ENCODE peak calls at places on chromosome 4, in eight cellular contexts. One of them, this sample, is unnamed.

GRCh38 chr4:41257257-41257900 is 651 bp downstream of the UCHL1 start:
- DNase-seq in HCT116: no peak
- DNase-seq in PC-9: peak; percentile 58
- DNase-seq in upper lobe of right lung: peak; percentile 80
- DNase-seq in tibial nerve: no peak
- DNase-seq in right cardiac atrium: peak; percentile 80
- DNase-seq in PC-3: no peak
- DNase-seq in CD8-positive, alpha-beta memory T cell: no peak
- DNase-seq in this sample: no peak

GRCh38 chr4:7289619-7290018 is 97.3 kb downstream of the SORCS2 start:
- DNase-seq in HCT116: no peak
- DNase-seq in PC-9: no peak
- DNase-seq in upper lobe of right lung: no peak
- DNase-seq in tibial nerve: no peak
- DNase-seq in right cardiac atrium: no peak
- DNase-seq in PC-3: no peak
- DNase-seq in CD8-positive, alpha-beta memory T cell: no peak
- DNase-seq in this sample: no peak

GRCh38 chr4:125464146-125464545 is 149.4 kb downstream of the FAT4 start:
- DNase-seq in HCT116: no peak
- DNase-seq in PC-9: no peak
- DNase-seq in upper lobe of right lung: no peak
- DNase-seq in tibial nerve: no peak
- DNase-seq in right cardiac atrium: no peak
- DNase-seq in PC-3: no peak
- DNase-seq in CD8-positive, alpha-beta memory T cell: no peak
- DNase-seq in this sample: no peak

GRCh38 chr4:20464381-20464780 is 212.7 kb downstream of the SLIT2 start:
- DNase-seq in HCT116: no peak
- DNase-seq in PC-9: no peak
- DNase-seq in upper lobe of right lung: no peak
- DNase-seq in tibial nerve: no peak
- DNase-seq in right cardiac atrium: no peak
- DNase-seq in PC-3: peak; percentile 77
- DNase-seq in CD8-positive, alpha-beta memory T cell: no peak
- DNase-seq in this sample: no peak

GRCh38 chr4:23613782-23614181 is 276.1 kb downstream of the PPARGC1A start:
- DNase-seq in HCT116: no peak
- DNase-seq in PC-9: no peak
- DNase-seq in upper lobe of right lung: no peak
- DNase-seq in tibial nerve: no peak
- DNase-seq in right cardiac atrium: no peak
- DNase-seq in PC-3: no peak
- DNase-seq in CD8-positive, alpha-beta memory T cell: no peak
- DNase-seq in this sample: no peak

GRCh38 chr4:36243355-36244256 is 708 bp downstream of the ARAP2 start:
- DNase-seq in HCT116: no peak
- DNase-seq in PC-9: peak; percentile 62
- DNase-seq in upper lobe of right lung: peak; percentile 85
- DNase-seq in tibial nerve: no peak
- DNase-seq in right cardiac atrium: peak; percentile 82
- DNase-seq in PC-3: peak; percentile 47
- DNase-seq in CD8-positive, alpha-beta memory T cell: no peak
- DNase-seq in this sample: peak; percentile 51

GRCh38 chr4:41611881-41612871 is 74.2 kb downstream of the LIMCH1 start:
- DNase-seq in HCT116: no peak
- DNase-seq in PC-9: peak; percentile 94
- DNase-seq in upper lobe of right lung: no peak
- DNase-seq in tibial nerve: peak; percentile 37
- DNase-seq in right cardiac atrium: peak; percentile 89
- DNase-seq in PC-3: peak; percentile 92
- DNase-seq in CD8-positive, alpha-beta memory T cell: no peak
- DNase-seq in this sample: no peak

GRCh38 chr4:176902710-176903323 is 110.1 kb upstream of the VEGFC start:
- DNase-seq in HCT116: no peak
- DNase-seq in PC-9: no peak
- DNase-seq in upper lobe of right lung: no peak
- DNase-seq in tibial nerve: no peak
- DNase-seq in right cardiac atrium: no peak
- DNase-seq in PC-3: peak; percentile 80
- DNase-seq in CD8-positive, alpha-beta memory T cell: no peak
- DNase-seq in this sample: no peak

GRCh38 chr4:170581969-170582368 is 492.2 kb upstream of the AADAT start:
- DNase-seq in HCT116: no peak
- DNase-seq in PC-9: no peak
- DNase-seq in upper lobe of right lung: no peak
- DNase-seq in tibial nerve: no peak
- DNase-seq in right cardiac atrium: no peak
- DNase-seq in PC-3: peak; percentile 14
- DNase-seq in CD8-positive, alpha-beta memory T cell: no peak
- DNase-seq in this sample: no peak

DNA sequence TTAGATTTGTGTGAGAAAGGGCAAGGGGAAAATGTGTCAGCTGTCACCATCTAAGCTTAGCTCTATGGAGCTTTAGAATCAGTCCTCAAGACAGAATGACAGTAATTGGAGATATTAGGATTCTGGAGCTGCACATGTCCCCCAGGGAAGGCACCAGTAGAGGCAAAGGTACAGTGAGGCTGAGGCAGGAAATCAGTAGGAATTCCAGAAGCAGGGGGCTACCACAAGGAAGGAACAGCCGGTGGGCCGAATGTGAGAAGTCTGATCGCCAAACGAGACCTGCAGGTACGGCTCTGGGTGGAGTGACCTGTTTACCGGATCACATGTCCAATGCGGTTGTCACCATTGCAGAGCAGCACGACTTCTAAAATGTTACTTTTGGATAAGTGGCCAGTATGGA is 52.6 kb downstream of the RNF150 start:
- DNase-seq in HCT116: no peak
- DNase-seq in PC-9: no peak
- DNase-seq in upper lobe of right lung: no peak
- DNase-seq in tibial nerve: no peak
- DNase-seq in right cardiac atrium: no peak
- DNase-seq in PC-3: no peak
- DNase-seq in CD8-positive, alpha-beta memory T cell: no peak
- DNase-seq in this sample: no peak
- H3K4me1 ChIP-seq in HCT116: no peaks in the 10 kb centered on the region
- H3K4me1 ChIP-seq in PC-9: no peaks in the 10 kb centered on the region
- H3K4me1 ChIP-seq in upper lobe of right lung: no peaks in the 10 kb centered on the region
- H3K4me1 ChIP-seq in tibial nerve: peaks cover 10% of the 10 kb centered on the region
- H3K4me1 ChIP-seq in right cardiac atrium: peaks cover 4% of the 10 kb centered on the region
- H3K4me1 ChIP-seq in PC-3: no peaks in the 10 kb centered on the region
- H3K4me1 ChIP-seq in CD8-positive, alpha-beta memory T cell: no peaks in the 10 kb centered on the region
- H3K4me1 ChIP-seq in this sample: no peaks in the 10 kb centered on the region

GRCh38 chr4:1520145-1520661 is 114.0 kb upstream of the NKX1-1 start:
- DNase-seq in HCT116: no peak
- DNase-seq in PC-9: no peak
- DNase-seq in upper lobe of right lung: peak; percentile 65
- DNase-seq in tibial nerve: no peak
- DNase-seq in right cardiac atrium: no peak
- DNase-seq in PC-3: no peak
- DNase-seq in CD8-positive, alpha-beta memory T cell: no peak
- DNase-seq in this sample: no peak
- H3K27me3 ChIP-seq in HCT116: no peaks in the 10 kb centered on the region
- H3K27me3 ChIP-seq in PC-9: peaks cover 90% of the 10 kb centered on the region
- H3K27me3 ChIP-seq in upper lobe of right lung: peaks cover 36% of the 10 kb centered on the region
- H3K27me3 ChIP-seq in tibial nerve: peaks cover 71% of the 10 kb centered on the region
- H3K27me3 ChIP-seq in right cardiac atrium: no peaks in the 10 kb centered on the region
- H3K27me3 ChIP-seq in PC-3: peaks cover 40% of the 10 kb centered on the region
- H3K27me3 ChIP-seq in CD8-positive, alpha-beta memory T cell: no peaks in the 10 kb centered on the region
- H3K27me3 ChIP-seq in this sample: no peaks in the 10 kb centered on the region

DNA sequence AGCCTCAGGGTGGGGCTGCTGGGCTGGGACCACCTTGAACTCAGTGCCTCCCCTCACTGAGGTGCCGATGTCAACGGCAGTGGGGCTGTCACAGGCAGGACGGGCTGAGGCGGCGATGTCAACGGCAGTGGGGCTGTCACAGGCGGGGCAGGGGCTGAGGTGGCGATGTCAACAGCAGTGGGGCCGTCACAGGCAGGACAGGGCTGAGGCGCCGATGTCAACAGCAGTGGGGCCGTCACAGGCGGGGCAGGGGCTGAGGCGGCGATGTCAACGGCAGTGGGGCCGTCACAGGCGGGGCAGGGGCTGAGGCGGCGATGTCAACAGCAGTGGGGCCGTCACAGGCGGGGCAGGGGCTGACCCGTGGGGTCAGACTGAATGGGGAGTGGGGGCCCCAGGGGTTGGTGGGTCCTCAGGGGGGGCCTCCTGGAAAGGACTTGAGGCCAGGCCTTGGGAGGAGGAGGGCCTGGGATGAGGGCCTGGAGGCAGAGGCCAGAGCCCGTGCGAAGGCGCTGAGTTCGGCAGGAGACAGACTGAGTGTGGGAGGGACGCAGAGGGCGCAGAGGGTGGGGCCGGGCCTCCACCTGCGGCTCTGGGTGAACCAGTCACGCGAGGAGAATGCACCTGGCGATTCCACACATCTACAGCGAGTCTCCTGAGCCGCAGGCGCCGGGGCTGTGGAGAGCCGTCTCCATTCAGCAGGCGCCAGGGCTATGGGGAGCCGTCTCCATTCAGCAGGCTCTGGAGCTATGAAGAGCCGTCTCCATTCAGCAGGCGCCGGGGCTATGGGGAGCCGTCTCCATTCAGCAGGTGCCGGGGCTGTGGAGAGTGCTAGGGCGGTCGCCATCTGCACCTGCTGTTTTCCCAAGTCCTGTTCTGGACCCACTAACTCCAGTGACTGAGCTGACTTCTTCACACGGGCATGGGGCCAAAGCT is 22.9 kb downstream of the ATP5ME start:
- DNase-seq in HCT116: no peak
- DNase-seq in PC-9: no peak
- DNase-seq in upper lobe of right lung: no peak
- DNase-seq in tibial nerve: no peak
- DNase-seq in right cardiac atrium: no peak
- DNase-seq in PC-3: no peak
- DNase-seq in CD8-positive, alpha-beta memory T cell: no peak
- DNase-seq in this sample: no peak
- H3K4me1 ChIP-seq in HCT116: no peaks in the 10 kb centered on the region
- H3K4me1 ChIP-seq in PC-9: no peaks in the 10 kb centered on the region
- H3K4me1 ChIP-seq in upper lobe of right lung: no peaks in the 10 kb centered on the region
- H3K4me1 ChIP-seq in tibial nerve: no peaks in the 10 kb centered on the region
- H3K4me1 ChIP-seq in right cardiac atrium: no peaks in the 10 kb centered on the region
- H3K4me1 ChIP-seq in PC-3: no peaks in the 10 kb centered on the region
- H3K4me1 ChIP-seq in CD8-positive, alpha-beta memory T cell: no peaks in the 10 kb centered on the region
- H3K4me1 ChIP-seq in this sample: no peaks in the 10 kb centered on the region

GRCh38 chr4:80264825-80265224 is 1.6 kb upstream of the FGF5 start:
- DNase-seq in HCT116: no peak
- DNase-seq in PC-9: no peak
- DNase-seq in upper lobe of right lung: no peak
- DNase-seq in tibial nerve: no peak
- DNase-seq in right cardiac atrium: no peak
- DNase-seq in PC-3: no peak
- DNase-seq in CD8-positive, alpha-beta memory T cell: no peak
- DNase-seq in this sample: no peak
- H3K27me3 ChIP-seq in HCT116: peaks cover 43% of the 10 kb centered on the region
- H3K27me3 ChIP-seq in PC-9: peaks cover 4% of the 10 kb centered on the region
- H3K27me3 ChIP-seq in upper lobe of right lung: peaks cover 73% of the 10 kb centered on the region
- H3K27me3 ChIP-seq in tibial nerve: peaks cover 66% of the 10 kb centered on the region
- H3K27me3 ChIP-seq in right cardiac atrium: peaks cover 3% of the 10 kb centered on the region
- H3K27me3 ChIP-seq in PC-3: no peaks in the 10 kb centered on the region
- H3K27me3 ChIP-seq in CD8-positive, alpha-beta memory T cell: peaks cover 33% of the 10 kb centered on the region
- H3K27me3 ChIP-seq in this sample: peaks cover 11% of the 10 kb centered on the region

DNA sequence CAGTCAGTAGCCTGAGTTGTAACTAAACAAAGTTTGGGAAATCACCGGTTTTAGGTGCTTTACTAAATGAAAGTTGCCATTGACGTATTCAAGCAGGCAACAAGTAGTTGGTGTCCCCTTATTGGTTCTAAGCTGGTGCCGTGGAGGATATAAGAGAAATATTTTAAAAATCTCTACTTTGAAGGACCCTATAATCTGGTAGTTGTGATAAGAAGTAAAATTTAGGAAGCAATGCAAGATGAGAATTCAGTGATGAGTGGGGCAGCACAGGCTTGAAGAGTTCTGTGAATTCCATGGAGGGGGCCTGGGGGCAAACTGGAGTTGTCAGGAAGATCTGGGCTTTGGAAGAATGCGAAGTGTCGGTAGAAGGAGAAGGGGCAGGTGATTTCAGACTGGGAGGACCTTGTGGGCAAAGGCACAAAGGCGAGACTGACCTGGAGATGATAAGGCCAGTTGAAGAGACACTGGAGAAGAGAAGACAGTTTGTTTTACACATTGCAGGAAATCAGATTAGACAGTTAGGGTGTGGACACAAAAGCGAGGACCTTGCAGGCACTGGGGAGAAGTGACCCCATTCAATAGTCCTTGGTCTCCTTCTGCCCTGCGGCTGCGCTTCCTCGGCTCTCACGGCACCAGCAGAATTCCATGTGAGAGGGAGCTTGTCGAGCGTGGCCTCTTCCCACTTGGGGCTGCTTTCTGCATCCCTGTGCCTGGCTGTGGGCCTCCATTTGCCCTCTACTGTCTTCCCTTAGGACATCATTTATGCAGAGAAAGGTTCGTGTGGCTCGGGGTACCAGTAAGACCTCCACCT is 1.3 kb downstream of the RHOH start:
- DNase-seq in HCT116: no peak
- DNase-seq in PC-9: no peak
- DNase-seq in upper lobe of right lung: no peak
- DNase-seq in tibial nerve: no peak
- DNase-seq in right cardiac atrium: no peak
- DNase-seq in PC-3: no peak
- DNase-seq in CD8-positive, alpha-beta memory T cell: no peak
- DNase-seq in this sample: no peak
- H3K4me1 ChIP-seq in HCT116: no peaks in the 10 kb centered on the region
- H3K4me1 ChIP-seq in PC-9: peaks cover 8% of the 10 kb centered on the region
- H3K4me1 ChIP-seq in upper lobe of right lung: no peaks in the 10 kb centered on the region
- H3K4me1 ChIP-seq in tibial nerve: no peaks in the 10 kb centered on the region
- H3K4me1 ChIP-seq in right cardiac atrium: no peaks in the 10 kb centered on the region
- H3K4me1 ChIP-seq in PC-3: peaks cover 14% of the 10 kb centered on the region
- H3K4me1 ChIP-seq in CD8-positive, alpha-beta memory T cell: peaks cover 40% of the 10 kb centered on the region
- H3K4me1 ChIP-seq in this sample: peaks cover 23% of the 10 kb centered on the region

DNA sequence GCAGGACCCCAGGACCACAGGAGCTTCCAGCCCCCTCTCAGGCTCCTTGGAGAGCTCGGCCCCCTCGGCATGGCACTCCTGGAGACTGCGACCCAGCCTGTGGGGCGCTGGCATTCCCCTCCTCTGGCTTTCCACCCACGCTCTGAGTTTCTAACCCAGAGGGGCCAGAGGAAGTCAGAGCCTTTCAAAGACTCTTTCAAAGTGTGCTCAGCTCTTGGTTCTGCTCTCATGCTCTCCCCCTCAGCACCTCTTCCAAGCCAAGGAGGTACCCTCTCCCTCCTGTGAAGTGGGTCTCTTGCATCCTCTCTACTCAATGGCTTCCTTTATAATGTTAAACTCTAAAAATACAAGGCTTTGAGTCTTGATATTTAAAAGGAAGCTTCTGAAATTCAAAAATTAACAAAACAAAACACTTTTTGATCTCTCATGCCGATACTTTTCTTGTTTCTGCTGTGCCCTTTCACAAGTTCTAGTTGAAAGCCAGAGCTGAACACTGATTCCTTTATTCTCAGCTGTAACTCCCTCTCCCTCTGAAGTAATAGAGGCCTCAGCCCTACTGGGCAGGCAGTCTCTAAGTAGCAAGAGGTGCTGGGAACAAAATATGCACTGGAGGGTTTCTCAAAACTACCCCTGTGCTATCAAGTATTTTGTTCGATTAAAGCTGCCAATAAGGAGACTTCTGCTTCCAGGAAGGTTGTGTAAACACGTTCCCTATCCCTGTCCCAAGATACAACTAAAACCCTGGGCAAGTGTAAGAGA is 82.8 kb downstream of the NAT8L start:
- DNase-seq in HCT116: no peak
- DNase-seq in PC-9: no peak
- DNase-seq in upper lobe of right lung: no peak
- DNase-seq in tibial nerve: no peak
- DNase-seq in right cardiac atrium: no peak
- DNase-seq in PC-3: no peak
- DNase-seq in CD8-positive, alpha-beta memory T cell: no peak
- DNase-seq in this sample: no peak
- H3K27me3 ChIP-seq in HCT116: no peaks in the 10 kb centered on the region
- H3K27me3 ChIP-seq in PC-9: no peaks in the 10 kb centered on the region
- H3K27me3 ChIP-seq in upper lobe of right lung: no peaks in the 10 kb centered on the region
- H3K27me3 ChIP-seq in tibial nerve: no peaks in the 10 kb centered on the region
- H3K27me3 ChIP-seq in right cardiac atrium: no peaks in the 10 kb centered on the region
- H3K27me3 ChIP-seq in PC-3: no peaks in the 10 kb centered on the region
- H3K27me3 ChIP-seq in CD8-positive, alpha-beta memory T cell: no peaks in the 10 kb centered on the region
- H3K27me3 ChIP-seq in this sample: no peaks in the 10 kb centered on the region